ENCODE peak calls at places on chromosomes 1 and 21, in nine cellular contexts. R, Q, N, F, P, X, Z, A and U are unnamed samples.

GRCh38 chr1:10101929-10102328 is 69.2 kb downstream of the UBE4B start:
- DNase-seq in R (no peak), Q (no peak), N (no peak), F (no peak), P (no peak), X (no peak), Z (no peak), A (no peak), U (no peak)

GRCh38 chr1:23554481-23555224 is 4.6 kb downstream of the ID3 start:
- DNase-seq in R (peak; percentile 86), Q (peak; percentile 82), N (peak; percentile 66), F (peak; percentile 84), P (peak; percentile 92), X (peak; percentile 64), Z (no peak), A (peak; percentile 90), U (peak; percentile 73)

GRCh38 chr1:36536727-36537126 is 54.0 kb upstream of the CSF3R start:
- DNase-seq in R (no peak), Q (no peak), N (no peak), F (no peak), P (no peak), X (no peak), Z (no peak), A (no peak), U (peak; percentile 37)

GRCh38 chr1:58566339-58566738 is 10.7 kb downstream of the TACSTD2 start:
- DNase-seq in R (no peak), Q (no peak), N (no peak), F (no peak), P (no peak), X (no peak), Z (no peak), A (no peak), U (no peak)

GRCh38 chr1:207286747-207287528 is 34.5 kb upstream of the CD55 start:
- DNase-seq in R (no peak), Q (no peak), N (no peak), F (no peak), P (no peak), X (no peak), Z (no peak), A (no peak), U (no peak)

GRCh38 chr21:45582128-45582527 is 39.9 kb upstream of the SLC19A1 start:
- DNase-seq in R (peak; percentile 11), Q (no peak), N (no peak), F (peak; percentile 1), P (no peak), X (no peak), Z (no peak), A (peak; percentile 1), U (peak; percentile 34)

GRCh38 chr1:243734311-243734700 is 115.7 kb downstream of the AKT3 start:
- DNase-seq in R (no peak), Q (no peak), N (no peak), F (no peak), P (no peak), X (no peak), Z (no peak), A (no peak), U (no peak)

GRCh38 chr21:15062566-15062965 is 2.2 kb downstream of the NRIP1 start:
- DNase-seq in R (no peak), Q (peak; percentile 45), N (no peak), F (no peak), P (peak; percentile 20), X (no peak), Z (no peak), A (no peak), U (no peak)

GRCh38 chr1:232965124-232965911 is 14.9 kb downstream of the NTPCR start:
- DNase-seq in R (no peak), Q (no peak), N (no peak), F (no peak), P (no peak), X (no peak), Z (no peak), A (no peak), U (no peak)

GRCh38 chr1:244815600-244816099 is 19.8 kb upstream of the COX20 start:
- DNase-seq in R (no peak), Q (no peak), N (no peak), F (no peak), P (peak; percentile 18), X (no peak), Z (no peak), A (no peak), U (no peak)

GRCh38 chr21:29991624-29992023 is 51.8 kb upstream of the GRIK1 start:
- DNase-seq in R (no peak), Q (no peak), N (no peak), F (no peak), P (no peak), X (no peak), Z (no peak), A (no peak), U (no peak)

GRCh38 chr1:189616893-189617292 is 860.8 kb downstream of the BRINP3 start:
- DNase-seq in R (no peak), Q (no peak), N (peak; percentile 30), F (no peak), P (no peak), X (no peak), Z (no peak), A (no peak), U (no peak)

GRCh38 chr21:28207776-28208175 is 784.9 kb downstream of the LTN1 start:
- DNase-seq in R (no peak), Q (no peak), N (no peak), F (no peak), P (no peak), X (no peak), Z (no peak), A (no peak), U (no peak)

GRCh38 chr1:26542781-26543443 is 13.4 kb downstream of the RPS6KA1 start:
- DNase-seq in R (no peak), Q (peak; percentile 67), N (no peak), F (no peak), P (no peak), X (no peak), Z (no peak), A (no peak), U (no peak)

GRCh38 chr1:34213976-34214375 is 37.3 kb downstream of the C1orf94 start:
- DNase-seq in R (no peak), Q (no peak), N (no peak), F (no peak), P (no peak), X (no peak), Z (no peak), A (no peak), U (no peak)

GRCh38 chr1:46612937-46613660 is 3.5 kb downstream of the MOB3C start:
- DNase-seq in R (no peak), Q (peak; percentile 37), N (no peak), F (no peak), P (no peak), X (no peak), Z (no peak), A (no peak), U (no peak)
- TF ChIP-seq POLR2A in R (no peak), Q (no peak), N (no peak), F (no peak), P (no peak), X (no peak), Z (no peak), A (no peak), U (no peak)

DNA sequence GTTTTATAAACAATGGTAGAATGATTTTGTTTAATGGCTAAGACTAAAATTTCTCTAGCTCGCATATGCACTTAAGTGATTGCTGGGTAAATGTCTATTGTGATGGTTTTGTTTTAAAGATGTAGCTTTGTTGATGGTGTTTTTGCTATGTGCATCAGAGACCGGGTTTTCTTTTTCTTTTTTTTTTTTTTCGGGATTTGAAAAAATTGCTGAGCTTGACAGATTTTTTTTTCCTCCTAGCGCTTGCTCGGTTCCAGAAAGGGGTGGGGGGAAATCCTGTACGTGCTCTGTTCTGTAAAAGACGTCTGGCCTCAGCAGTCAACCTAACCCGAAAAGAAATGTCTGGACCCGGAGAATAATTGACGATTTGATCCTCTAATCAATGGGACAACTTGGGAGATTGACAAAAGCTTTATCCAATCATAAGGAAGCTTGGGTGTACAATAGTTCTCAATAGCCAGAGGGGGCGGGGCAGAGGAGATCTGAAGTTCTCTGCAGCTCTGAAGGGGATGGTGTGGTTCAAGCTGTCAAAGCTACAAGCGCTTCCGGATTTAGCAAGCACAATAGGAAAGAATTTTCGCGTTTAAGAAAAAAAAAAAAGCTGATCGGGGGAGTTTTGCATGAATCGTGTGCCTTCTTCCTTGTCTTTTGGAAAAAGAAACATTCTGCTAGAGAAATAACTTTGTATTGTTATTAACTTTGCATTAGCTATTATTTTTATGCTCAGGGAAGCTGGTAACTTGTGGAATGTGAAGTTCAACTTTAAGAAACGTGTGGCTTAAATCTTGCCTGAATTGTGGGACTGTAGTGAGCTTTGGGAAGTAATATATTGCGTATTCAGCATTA is 4.5 kb upstream of the NFIA start:
- DNase-seq in R (peak; percentile 92), Q (peak; percentile 96), N (peak; percentile 92), F (peak; percentile 78), P (peak; percentile 99), X (peak; percentile 100), Z (peak; percentile 73), A (peak; percentile 95), U (peak; percentile 87)
- TF ChIP-seq POLR2A in R (no peak), Q (peak; percentile 48), N (no peak), F (no peak), P (peak; percentile 36), X (no peak), Z (no peak), A (peak; percentile 60), U (no peak)

DNA sequence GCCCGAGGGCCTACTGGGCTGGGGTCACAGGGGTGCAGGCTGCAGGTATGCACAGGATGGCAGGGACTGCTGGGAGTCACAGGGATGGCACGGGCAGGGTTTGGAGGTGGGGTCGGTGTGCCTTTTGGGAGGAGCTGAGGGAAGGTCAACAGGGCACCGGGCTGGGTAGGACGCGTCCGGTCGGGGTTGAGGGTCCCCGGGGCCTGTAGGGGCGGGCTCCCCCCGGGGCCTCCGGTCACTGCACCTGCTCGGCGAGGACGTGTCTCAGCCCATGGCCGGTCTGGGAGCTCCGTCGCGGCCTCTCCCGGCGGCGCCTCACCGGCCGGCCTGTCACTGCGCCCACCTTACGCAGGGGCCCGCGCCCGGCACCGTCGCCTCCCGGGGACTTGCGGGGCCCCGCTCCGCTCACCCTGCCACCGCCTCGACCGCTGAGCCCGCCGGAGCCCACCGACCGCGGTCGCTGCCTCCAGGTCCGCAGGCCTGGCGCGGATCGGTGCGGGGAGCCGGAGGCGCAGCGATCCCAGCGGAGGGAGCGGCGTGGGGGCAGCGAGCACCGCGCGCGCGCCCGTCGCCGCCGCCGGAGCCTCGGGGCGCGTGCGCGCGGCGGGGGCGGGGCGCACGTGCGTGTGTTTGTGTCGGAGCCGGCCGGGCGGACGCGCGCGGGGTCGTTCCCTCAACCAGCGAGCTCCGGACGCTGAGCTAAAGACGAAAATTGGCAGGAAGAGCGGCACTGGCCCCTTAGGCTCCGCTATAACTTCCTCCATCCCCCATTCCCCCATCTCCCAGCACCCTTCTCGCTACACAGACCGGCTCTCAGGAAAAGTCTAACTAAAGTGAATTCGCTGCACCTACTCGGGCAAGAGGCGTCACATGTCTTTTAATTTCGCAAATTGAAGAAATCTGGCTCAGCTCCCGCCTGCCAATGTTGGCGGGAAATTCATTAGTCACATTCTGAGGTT is at the start of gene AMIGO1:
- DNase-seq in R (peak; percentile 62), Q (peak; percentile 69), N (peak; percentile 35), F (peak; percentile 68), P (peak; percentile 75), X (no peak), Z (no peak), A (peak; percentile 65), U (no peak)
- TF ChIP-seq POLR2A in R (no peak), Q (no peak), N (no peak), F (peak; percentile 27), P (no peak), X (no peak), Z (no peak), A (no peak), U (no peak)

GRCh38 chr1:87913361-87913760 is 584.7 kb downstream of the LMO4 start:
- DNase-seq in R (no peak), Q (no peak), N (no peak), F (no peak), P (no peak), X (no peak), Z (no peak), A (no peak), U (no peak)
- TF ChIP-seq POLR2A in R (no peak), Q (no peak), N (no peak), F (no peak), P (no peak), X (no peak), Z (no peak), A (no peak), U (no peak)